ENCODE peak calls at places on chromosomes 16 and 17, in seven cellular contexts. Z is esophagus muscularis mucosa, K is colonic mucosa, P is endothelial cell of umbilical vein, S is mammary epithelial cell, R is BE2C, U is DND-41. O is an unnamed sample.
A peak's percentile ranks its signal among the peaks of the same experiment; 100 is the strongest.

GRCh38 chr17:47694818-47695663 is 1.1 kb downstream of the TBKBP1 start:
- DNase-seq in P (peak; percentile 55), K (peak; percentile 41), R (no peak), Z (no peak), U (peak; percentile 25), S (no peak), O (peak; percentile 65)

GRCh38 chr17:55571095-55571494 is 59.8 kb upstream of the SMIM36 start:
- DNase-seq in P (no peak), K (no peak), U (no peak), Z (no peak), R (no peak), S (no peak), O (no peak)

GRCh38 chr16:79209308-79209707 is 391.2 kb downstream of the MAF start:
- DNase-seq in K (no peak), S (no peak), U (no peak), Z (no peak), P (no peak), R (no peak), O (no peak)

GRCh38 chr16:15948532-15949209 is 745 bp upstream of the ABCC1 start:
- DNase-seq in R (no peak), P (no peak), Z (no peak), K (no peak), U (no peak), S (no peak), O (no peak)

GRCh38 chr17:39595294-39595693 is 12.4 kb downstream of the NEUROD2 start:
- DNase-seq in R (no peak), S (no peak), K (no peak), Z (no peak), U (no peak), P (no peak), O (no peak)

GRCh38 chr17:252456-252855 is 71.0 kb upstream of the DOC2B start:
- DNase-seq in R (no peak), Z (no peak), S (no peak), U (no peak), K (no peak), P (no peak), O (peak; percentile 30)

GRCh38 chr17:31266042-31266441 is 31.0 kb downstream of the OMG start:
- DNase-seq in Z (no peak), U (no peak), R (no peak), P (no peak), K (no peak), S (no peak), O (no peak)

GRCh38 chr17:73630957-73631595 is 13.2 kb downstream of the SDK2 start:
- DNase-seq in K (no peak), R (no peak), U (no peak), S (no peak), P (no peak), Z (no peak), O (no peak)

GRCh38 chr16:68985855-68986254 is 119.6 kb upstream of the HAS3 start:
- DNase-seq in R (no peak), S (peak; percentile 95), P (no peak), K (no peak), U (no peak), Z (peak; percentile 12), O (no peak)

GRCh38 chr17:58228679-58229078 is 9.6 kb upstream of the MKS1 start:
- DNase-seq in R (no peak), Z (no peak), U (no peak), P (no peak), S (no peak), K (no peak), O (no peak)

GRCh38 chr16:74998481-74999207 is at the start of gene ZNRF1:
- DNase-seq in K (peak; percentile 92), Z (peak; percentile 92), U (peak; percentile 86), P (peak; percentile 83), S (peak; percentile 78), R (peak; percentile 87), O (peak; percentile 83)

GRCh38 chr17:8289103-8289397 is 580 bp downstream of the RANGRF start:
- DNase-seq in Z (no peak), R (peak; percentile 80), S (no peak), U (no peak), K (no peak), P (no peak), O (no peak)

GRCh38 chr17:49969794-49970389 is 902 bp downstream of the DLX4 start:
- DNase-seq in Z (no peak), P (no peak), K (no peak), U (no peak), R (no peak), S (no peak), O (no peak)

GRCh38 chr16:89287777-89288576 is 70.5 kb downstream of the ZNF778 start:
- DNase-seq in K (no peak), S (no peak), Z (no peak), P (no peak), R (no peak), U (no peak), O (no peak)

GRCh38 chr16:2019500-2019899 is at the start of gene NPW:
- DNase-seq in P (no peak), K (no peak), Z (no peak), U (peak; percentile 39), R (peak; percentile 28), S (no peak), O (no peak)

GRCh38 chr16:67873435-67874146 is 739 bp downstream of the EDC4 start:
- DNase-seq in Z (no peak), K (peak; percentile 36), S (peak; percentile 36), R (no peak), P (peak; percentile 34), U (no peak), O (no peak)

GRCh38 chr17:81402530-81402941 is 7.3 kb downstream of the BAHCC1 start:
- DNase-seq in S (no peak), P (no peak), K (no peak), R (no peak), U (no peak), Z (no peak), O (no peak)

GRCh38 chr17:21287703-21288449 is 3.4 kb downstream of the MAP2K3 start:
- DNase-seq in P (peak; percentile 97), R (no peak), S (peak; percentile 98), Z (peak; percentile 99), U (peak; percentile 91), K (peak; percentile 98), O (peak; percentile 99)

GRCh38 chr17:8479431-8479947 is 43.8 kb downstream of the NDEL1 start:
- DNase-seq in Z (no peak), R (no peak), U (no peak), K (no peak), S (peak; percentile 19), P (no peak), O (peak; percentile 77)

GRCh38 chr17:38447502-38448095 is 19.3 kb downstream of the ARHGAP23 start:
- DNase-seq in S (no peak), K (no peak), R (no peak), U (no peak), P (peak; percentile 36), Z (no peak), O (no peak)

DNA sequence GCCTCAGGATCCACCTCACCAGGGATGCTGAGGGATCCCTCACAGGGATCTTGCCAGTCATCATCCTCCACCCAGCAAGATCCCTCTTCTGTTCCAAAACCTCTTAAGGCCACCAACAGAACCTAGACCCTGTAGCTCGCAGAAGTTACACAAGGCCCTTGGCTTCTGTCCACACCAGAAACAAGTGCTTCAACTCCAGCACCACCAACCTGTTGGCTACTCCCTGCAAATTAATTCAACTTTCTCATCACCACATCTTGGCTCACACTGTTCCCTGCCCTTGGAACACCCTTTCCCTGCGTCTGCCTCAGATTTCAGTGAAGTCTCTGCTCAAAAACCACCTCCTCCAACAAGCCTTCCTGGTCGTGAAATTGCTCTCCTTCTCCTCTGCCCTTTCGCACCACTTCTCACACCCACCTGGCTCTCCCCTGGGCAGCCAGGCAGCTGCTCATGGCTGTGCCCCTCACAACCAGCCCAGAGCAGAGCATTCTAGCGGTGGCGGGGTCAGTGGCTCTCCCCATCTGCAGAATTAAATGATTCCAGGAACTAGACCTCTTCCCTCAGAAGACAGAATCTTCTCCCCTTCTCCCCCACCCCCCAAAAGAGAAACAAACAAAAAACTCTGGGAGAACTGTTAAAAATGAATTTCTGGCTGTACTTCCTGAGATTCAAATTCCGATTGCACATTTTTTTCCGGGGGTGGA is 1.8 kb downstream of the PLLP start:
- DNase-seq in Z (no peak), K (no peak), S (no peak), P (no peak), R (no peak), U (no peak), O (no peak)
- H3K4me1 ChIP-seq in Z (peaks cover 12% of the 10 kb centered on the region), K (peaks cover 6% of the 10 kb centered on the region), S (peaks cover 30% of the 10 kb centered on the region), P (peaks cover 18% of the 10 kb centered on the region), R (no peaks in the 10 kb centered on the region), U (peaks cover 12% of the 10 kb centered on the region), O (peaks cover 16% of the 10 kb centered on the region)

GRCh38 chr16:4500283-4500682 is 24.1 kb downstream of the HMOX2 start:
- DNase-seq in P (peak; percentile 83), S (peak; percentile 74), K (no peak), U (no peak), R (no peak), Z (no peak), O (peak; percentile 67)
- H3K4me1 ChIP-seq in P (peaks cover 27% of the 10 kb centered on the region), S (peaks cover 64% of the 10 kb centered on the region), K (peaks cover 6% of the 10 kb centered on the region), U (no peaks in the 10 kb centered on the region), R (no peaks in the 10 kb centered on the region), Z (peaks cover 33% of the 10 kb centered on the region), O (peaks cover 4% of the 10 kb centered on the region)

GRCh38 chr17:76538941-76539340 is 903 bp upstream of the PRCD start:
- DNase-seq in P (no peak), R (no peak), Z (no peak), S (no peak), U (no peak), K (no peak), O (no peak)

GRCh38 chr17:76538281-76538931 is 897 bp upstream of the CYGB start:
- DNase-seq in K (no peak), P (no peak), Z (no peak), R (no peak), U (no peak), S (no peak), O (no peak)

GRCh38 chr17:76540381-76541300 is 797 bp downstream of the PRCD start:
- DNase-seq in S (peak; percentile 92), Z (peak; percentile 97), R (peak; percentile 98), P (peak; percentile 95), K (peak; percentile 94), U (peak; percentile 32), O (peak; percentile 98)

GRCh38 chr17:76537578-76538280 is at the start of gene CYGB:
- DNase-seq in Z (no peak), P (no peak), R (peak; percentile 92), K (no peak), S (no peak), U (no peak), O (no peak)

DNA sequence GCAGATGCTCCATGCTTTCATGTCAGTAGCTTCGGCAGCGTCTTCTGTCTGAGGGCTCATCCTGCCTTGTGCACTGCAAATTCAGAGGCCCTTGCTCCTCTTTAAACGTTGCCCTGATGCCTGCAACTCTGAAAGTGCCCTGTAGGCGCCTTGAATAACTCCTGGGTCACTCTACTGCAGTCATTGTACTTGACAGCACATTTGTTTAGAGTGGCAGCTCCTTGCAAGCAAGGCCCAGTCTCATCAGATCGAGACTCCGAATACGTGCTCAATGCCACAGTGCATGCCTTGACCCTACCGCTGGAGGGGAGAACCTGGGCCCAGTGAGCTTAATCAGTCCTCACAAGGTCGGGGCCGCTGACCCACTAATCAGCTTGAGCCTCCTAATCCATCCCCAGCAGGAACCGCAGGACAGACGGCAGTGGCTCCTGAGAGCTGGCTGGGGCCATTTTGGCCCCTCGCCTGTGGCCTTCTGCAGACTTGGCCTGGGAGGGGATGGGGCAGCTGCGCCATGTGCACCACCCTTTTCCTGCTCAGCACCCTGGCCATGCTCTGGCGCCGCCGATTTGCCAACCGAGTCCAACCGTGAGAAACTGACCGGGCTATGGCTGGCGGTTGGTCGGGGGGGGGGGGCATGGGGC is at the start of gene PRCD:
- DNase-seq in P (no peak), Z (no peak), U (no peak), K (no peak), S (no peak), R (no peak), O (peak; percentile 22)
- H3K4me1 ChIP-seq in P (peaks cover 4% of the 10 kb centered on the region), Z (peaks cover 41% of the 10 kb centered on the region), U (no peaks in the 10 kb centered on the region), K (no peaks in the 10 kb centered on the region), S (peaks cover 32% of the 10 kb centered on the region), R (peaks cover 45% of the 10 kb centered on the region), O (peaks cover 17% of the 10 kb centered on the region)

GRCh38 chr16:87812200-87812656 is 46.4 kb upstream of the KLHDC4 start:
- DNase-seq in Z (no peak), K (no peak), U (no peak), P (no peak), R (peak; percentile 61), S (no peak), O (no peak)
- H3K4me1 ChIP-seq in Z (peaks cover 3% of the 10 kb centered on the region), K (no peaks in the 10 kb centered on the region), U (peaks cover 41% of the 10 kb centered on the region), P (no peaks in the 10 kb centered on the region), R (peaks cover 36% of the 10 kb centered on the region), S (peaks cover 27% of the 10 kb centered on the region), O (no peaks in the 10 kb centered on the region)

O was measured in adrenal gland.